ENCODE peak calls at places on chromosomes 5 and 9, in six cellular contexts. S is GM12865, X is coronary artery, Z is fibroblast of pulmonary artery, B is PC-3, M is fibroblast of the aortic adventitia. G is an unnamed sample.

GRCh38 chr9:21969011-21969935 is 24.9 kb downstream of the CDKN2A start:
- DNase-seq in S (no peak), X (no peak), Z (no peak), B (no peak), M (no peak), G (peak; percentile 53)

GRCh38 chr9:136342191-136343120 is 15.1 kb downstream of the GPSM1 start:
- DNase-seq in S (peak; percentile 72), X (no peak), Z (peak; percentile 71), B (no peak), M (peak; percentile 44), G (peak; percentile 89)

GRCh38 chr5:14869286-14870164 is 2.1 kb downstream of the ANKH start:
- DNase-seq in S (no peak), X (no peak), Z (no peak), B (peak; percentile 40), M (peak; percentile 17), G (no peak)

GRCh38 chr9:6805532-6805931 is 47.8 kb downstream of the KDM4C start:
- DNase-seq in S (no peak), X (no peak), Z (peak; percentile 62), B (no peak), M (peak; percentile 53), G (peak; percentile 78)

GRCh38 chr5:86679529-86679928 is 61.8 kb downstream of the COX7C start:
- DNase-seq in S (peak; percentile 30), X (peak; percentile 73), Z (peak; percentile 86), B (peak; percentile 79), M (peak; percentile 92), G (peak; percentile 5)

GRCh38 chr9:103999375-104000062 is 94.6 kb upstream of the SMC2 start:
- DNase-seq in S (no peak), X (no peak), Z (no peak), B (no peak), M (no peak), G (no peak)

GRCh38 chr9:137268538-137269201 is 8.9 kb upstream of the TOR4A start:
- DNase-seq in S (no peak), X (no peak), Z (no peak), B (no peak), M (no peak), G (no peak)

GRCh38 chr5:150399158-150400019 is 13.3 kb downstream of the CD74 start:
- DNase-seq in S (peak; percentile 70), X (no peak), Z (no peak), B (no peak), M (no peak), G (no peak)

GRCh38 chr9:35605336-35606137 is 475 bp downstream of the TESK1 start:
- DNase-seq in S (peak; percentile 44), X (peak; percentile 84), Z (peak; percentile 8), B (no peak), M (peak; percentile 3), G (peak; percentile 9)

GRCh38 chr9:109781086-109781485 is 1.1 kb downstream of the PALM2AKAP2 start:
- DNase-seq in S (no peak), X (no peak), Z (peak; percentile 8), B (no peak), M (peak; percentile 45), G (peak; percentile 33)

GRCh38 chr9:24698864-24699518 is 153.3 kb upstream of the IZUMO3 start:
- DNase-seq in S (no peak), X (no peak), Z (no peak), B (no peak), M (no peak), G (no peak)

GRCh38 chr9:108397286-108397685 is 458.5 kb downstream of the ACTL7B start:
- DNase-seq in S (no peak), X (no peak), Z (no peak), B (no peak), M (no peak), G (peak; percentile 54)

GRCh38 chr9:131709741-131710499 is 30.0 kb downstream of the RAPGEF1 start:
- DNase-seq in S (peak; percentile 87), X (no peak), Z (peak; percentile 51), B (no peak), M (peak; percentile 27), G (no peak)

GRCh38 chr9:14313378-14313940 is 482 bp downstream of the NFIB start:
- DNase-seq in S (no peak), X (no peak), Z (no peak), B (peak; percentile 26), M (peak; percentile 54), G (peak; percentile 12)

GRCh38 chr9:966936-967335 is 9.5 kb upstream of the DMRT3 start:
- DNase-seq in S (no peak), X (no peak), Z (no peak), B (no peak), M (no peak), G (no peak)

GRCh38 chr5:131242728-131243255 is 21.1 kb upstream of the CDC42SE2 start:
- DNase-seq in S (no peak), X (no peak), Z (peak; percentile 70), B (peak; percentile 74), M (peak; percentile 77), G (peak; percentile 95)

GRCh38 chr5:150166193-150167162 is at the start of gene CDX1:
- DNase-seq in S (no peak), X (no peak), Z (no peak), B (no peak), M (no peak), G (no peak)

GRCh38 chr5:164355267-164355830 is 849.9 kb downstream of the MAT2B start:
- DNase-seq in S (no peak), X (no peak), Z (no peak), B (no peak), M (peak; percentile 68), G (no peak)

GRCh38 chr5:159217236-159217635 is 7.9 kb upstream of the RNF145 start:
- DNase-seq in S (no peak), X (no peak), Z (no peak), B (no peak), M (no peak), G (no peak)
- TF ChIP-seq CTCF in S (no peak), X (no peak), Z (no peak), B (no peak), M (no peak), G (no peak)

GRCh38 chr5:172892713-172893112 is 58.7 kb downstream of the ERGIC1 start:
- DNase-seq in S (no peak), X (no peak), Z (no peak), B (no peak), M (no peak), G (no peak)

GRCh38 chr5:172896465-172896864 is 62.4 kb downstream of the ERGIC1 start:
- DNase-seq in S (no peak), X (no peak), Z (no peak), B (no peak), M (no peak), G (peak; percentile 36)

GRCh38 chr5:172897691-172898512 is 61.3 kb upstream of the RPL26L1 start:
- DNase-seq in S (no peak), X (no peak), Z (peak; percentile 80), B (peak; percentile 31), M (peak; percentile 92), G (peak; percentile 88)

GRCh38 chr5:172894767-172895166 is 60.7 kb downstream of the ERGIC1 start:
- DNase-seq in S (no peak), X (no peak), Z (no peak), B (no peak), M (no peak), G (no peak)

GRCh38 chr5:172895549-172895948 is 61.5 kb downstream of the ERGIC1 start:
- DNase-seq in S (no peak), X (no peak), Z (no peak), B (no peak), M (no peak), G (no peak)
- H3K4me3 ChIP-seq in S (no peak overlapping the region), X (no peak overlapping the region), Z (no peak overlapping the region), B (no peak overlapping the region), M (no peak overlapping the region), G (no peak overlapping the region)

GRCh38 chr9:99947395-99947794 is 40.9 kb downstream of the STX17 start:
- DNase-seq in S (no peak), X (no peak), Z (peak; percentile 20), B (no peak), M (no peak), G (no peak)
- TF ChIP-seq CTCF in S (no peak), X (no peak), Z (peak; percentile 30), B (no peak), M (peak; percentile 11), G (peak; percentile 4)

DNA sequence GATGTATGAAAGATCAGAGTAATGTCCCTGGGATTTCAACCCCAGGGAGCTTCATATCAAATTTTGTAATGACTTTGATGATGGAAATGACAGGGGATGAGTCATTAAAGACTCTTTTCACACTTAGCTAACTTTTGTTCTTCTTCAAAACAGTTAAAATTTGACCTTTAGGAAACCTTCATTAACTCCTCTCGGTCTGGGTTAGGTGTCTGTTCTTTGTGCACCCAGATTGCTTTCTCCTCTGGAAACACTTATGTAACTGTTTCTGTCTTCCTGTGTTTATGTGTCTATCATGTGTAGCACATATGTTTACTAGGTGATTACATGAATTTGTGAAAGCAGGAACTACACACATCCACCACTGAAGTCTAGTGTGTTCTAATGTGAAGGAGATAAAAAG is 1.6 kb downstream of the SRFBP1 start:
- DNase-seq in S (peak; percentile 14), X (no peak), Z (no peak), B (no peak), M (no peak), G (no peak)
- H3K4me3 ChIP-seq in S (peak overlapping the region; percentile 83), X (peak overlapping the region; percentile 73), Z (no peak overlapping the region), B (peak overlapping the region; percentile 82), M (peak overlapping the region; percentile 97), G (peak overlapping the region; percentile 73)

GRCh38 chr5:38465702-38466443 is 90.6 kb downstream of the LIFR start:
- DNase-seq in S (no peak), X (no peak), Z (no peak), B (no peak), M (no peak), G (no peak)
- TF ChIP-seq CTCF in S (no peak), X (no peak), Z (no peak), B (no peak), M (no peak), G (no peak)

DNA sequence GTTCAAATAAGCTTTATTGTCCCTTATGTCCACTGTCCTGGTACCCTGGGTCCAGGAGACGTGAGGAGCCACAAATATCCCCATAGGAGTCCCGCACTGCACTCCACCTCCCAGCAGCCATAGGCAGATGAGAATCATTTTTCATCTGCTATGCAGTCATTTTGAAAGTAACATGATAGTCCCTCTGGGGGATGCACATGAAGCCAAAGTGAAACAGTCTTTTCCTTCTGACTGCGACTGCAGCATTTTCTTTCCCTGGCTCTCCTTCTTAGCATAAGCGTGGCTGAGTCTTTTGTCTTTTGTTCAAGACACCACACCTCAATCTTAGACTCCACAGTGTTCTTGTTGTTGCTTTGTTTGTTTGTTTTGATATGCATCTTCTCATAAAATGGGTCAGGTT is 238.1 kb upstream of the DAPK1 start:
- DNase-seq in S (peak; percentile 35), X (no peak), Z (peak; percentile 25), B (no peak), M (peak; percentile 68), G (no peak)
- H3K4me3 ChIP-seq in S (no peak overlapping the region), X (no peak overlapping the region), Z (no peak overlapping the region), B (no peak overlapping the region), M (no peak overlapping the region), G (no peak overlapping the region)

GRCh38 chr5:10145922-10146321 is 103.8 kb downstream of the ATPSCKMT start:
- DNase-seq in S (peak; percentile 44), X (no peak), Z (peak; percentile 65), B (peak; percentile 87), M (peak; percentile 67), G (peak; percentile 64)
- TF ChIP-seq CTCF in S (peak; percentile 38), X (no peak), Z (peak; percentile 44), B (peak; percentile 91), M (peak; percentile 38), G (peak; percentile 16)

GRCh38 chr9:96574455-96574854 is 45.2 kb downstream of the CDC14B start:
- DNase-seq in S (no peak), X (no peak), Z (no peak), B (no peak), M (no peak), G (no peak)
- H3K4me3 ChIP-seq in S (no peak overlapping the region), X (no peak overlapping the region), Z (no peak overlapping the region), B (no peak overlapping the region), M (no peak overlapping the region), G (no peak overlapping the region)

G was measured in foreskin fibroblast.